ENCODE peak calls at places on chromosome 9, in five cellular contexts. Q, H, R, N and F are unnamed samples.
A peak's percentile ranks its signal among the peaks of the same experiment; 100 is the strongest.

GRCh38 chr9:110835404-110835803 is 166.8 kb downstream of the MUSK start:
- DNase-seq in Q (no peak), H (peak; percentile 40), R (no peak), N (no peak), F (peak; percentile 79)

GRCh38 chr9:16982780-16983179 is 112.3 kb upstream of the BNC2 start:
- DNase-seq in Q (no peak), H (no peak), R (no peak), N (no peak), F (no peak)

GRCh38 chr9:72635197-72635596 is 113.8 kb downstream of the TMC1 start:
- DNase-seq in Q (peak; percentile 91), H (no peak), R (no peak), N (peak; percentile 27), F (no peak)

GRCh38 chr9:68482548-68482947 is 58.1 kb downstream of the TMEM252 start:
- DNase-seq in Q (no peak), H (no peak), R (no peak), N (no peak), F (no peak)

GRCh38 chr9:113589890-113590289 is 126.4 kb downstream of the RGS3 start:
- DNase-seq in Q (no peak), H (no peak), R (peak; percentile 45), N (no peak), F (no peak)

GRCh38 chr9:124894741-124895170 is 32.8 kb downstream of the ARPC5L start:
- DNase-seq in Q (peak; percentile 37), H (peak; percentile 48), R (peak; percentile 42), N (peak; percentile 55), F (peak; percentile 20)

GRCh38 chr9:1046639-1047604 is 3.2 kb upstream of the DMRT2 start:
- DNase-seq in Q (no peak), H (no peak), R (no peak), N (no peak), F (no peak)

GRCh38 chr9:124384849-124385248 is 30.4 kb downstream of the PSMB7 start:
- DNase-seq in Q (no peak), H (no peak), R (no peak), N (no peak), F (no peak)

GRCh38 chr9:86185872-86186271 is 73.6 kb downstream of the C9orf153 start:
- DNase-seq in Q (no peak), H (peak; percentile 4), R (no peak), N (no peak), F (no peak)

GRCh38 chr9:101536938-101537337 is 3.3 kb downstream of the RNF20 start:
- DNase-seq in Q (no peak), H (peak; percentile 25), R (peak; percentile 39), N (peak; percentile 65), F (peak; percentile 19)

GRCh38 chr9:34591091-34591910 is 1.8 kb upstream of the CNTFR start:
- DNase-seq in Q (peak; percentile 74), H (peak; percentile 61), R (peak; percentile 89), N (peak; percentile 93), F (peak; percentile 32)

GRCh38 chr9:137804908-137805356 is 72.7 kb upstream of the CACNA1B start:
- DNase-seq in Q (no peak), H (peak; percentile 12), R (no peak), N (no peak), F (no peak)

GRCh38 chr9:120985759-120986353 is 59.3 kb upstream of the TRAF1 start:
- DNase-seq in Q (peak; percentile 42), H (peak; percentile 53), R (peak; percentile 56), N (peak; percentile 75), F (peak; percentile 46)

GRCh38 chr9:37617837-37618236 is 25.4 kb upstream of the TOMM5 start:
- DNase-seq in Q (no peak), H (peak; percentile 0), R (peak; percentile 19), N (peak; percentile 92), F (no peak)

GRCh38 chr9:37454238-37454637 is 11.0 kb downstream of the ZBTB5 start:
- DNase-seq in Q (no peak), H (no peak), R (no peak), N (no peak), F (no peak)

GRCh38 chr9:72960446-72960845 is 7.6 kb upstream of the ALDH1A1 start:
- DNase-seq in Q (no peak), H (no peak), R (no peak), N (no peak), F (no peak)

GRCh38 chr9:113687680-113688371 is 188.3 kb upstream of the ZNF618 start:
- DNase-seq in Q (no peak), H (no peak), R (peak; percentile 54), N (peak; percentile 44), F (no peak)

GRCh38 chr9:97293827-97294226 is 13.6 kb upstream of the CCDC180 start:
- DNase-seq in Q (no peak), H (no peak), R (no peak), N (no peak), F (no peak)
- H3K4me3 ChIP-seq in Q (no peak overlapping the region), H (no peak overlapping the region), R (no peak overlapping the region), N (no peak overlapping the region), F (no peak overlapping the region)

DNA sequence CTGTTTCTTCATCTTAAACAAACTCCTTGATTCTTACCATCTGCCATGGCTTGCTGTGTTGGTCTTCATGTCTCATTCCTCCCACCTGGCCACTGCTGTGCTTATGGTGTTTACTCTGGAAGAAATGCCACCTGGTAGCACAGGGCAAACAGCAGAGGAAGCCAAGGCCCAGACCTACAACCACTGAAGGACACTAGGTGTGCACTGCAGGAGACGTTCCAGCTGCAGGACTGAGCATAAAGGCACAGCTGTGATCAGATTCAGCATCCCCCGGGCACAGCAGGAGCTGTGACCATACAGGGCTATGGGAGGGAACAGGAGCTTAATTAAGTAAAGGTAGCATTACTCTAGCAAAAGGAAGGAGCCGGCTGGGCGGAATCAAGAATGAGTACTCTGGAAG is 12.6 kb upstream of the GNAQ start:
- DNase-seq in Q (no peak), H (no peak), R (no peak), N (peak; percentile 32), F (no peak)
- TF ChIP-seq CTCF in Q (no peak), H (no peak), R (no peak), N (no peak), F (no peak)

DNA sequence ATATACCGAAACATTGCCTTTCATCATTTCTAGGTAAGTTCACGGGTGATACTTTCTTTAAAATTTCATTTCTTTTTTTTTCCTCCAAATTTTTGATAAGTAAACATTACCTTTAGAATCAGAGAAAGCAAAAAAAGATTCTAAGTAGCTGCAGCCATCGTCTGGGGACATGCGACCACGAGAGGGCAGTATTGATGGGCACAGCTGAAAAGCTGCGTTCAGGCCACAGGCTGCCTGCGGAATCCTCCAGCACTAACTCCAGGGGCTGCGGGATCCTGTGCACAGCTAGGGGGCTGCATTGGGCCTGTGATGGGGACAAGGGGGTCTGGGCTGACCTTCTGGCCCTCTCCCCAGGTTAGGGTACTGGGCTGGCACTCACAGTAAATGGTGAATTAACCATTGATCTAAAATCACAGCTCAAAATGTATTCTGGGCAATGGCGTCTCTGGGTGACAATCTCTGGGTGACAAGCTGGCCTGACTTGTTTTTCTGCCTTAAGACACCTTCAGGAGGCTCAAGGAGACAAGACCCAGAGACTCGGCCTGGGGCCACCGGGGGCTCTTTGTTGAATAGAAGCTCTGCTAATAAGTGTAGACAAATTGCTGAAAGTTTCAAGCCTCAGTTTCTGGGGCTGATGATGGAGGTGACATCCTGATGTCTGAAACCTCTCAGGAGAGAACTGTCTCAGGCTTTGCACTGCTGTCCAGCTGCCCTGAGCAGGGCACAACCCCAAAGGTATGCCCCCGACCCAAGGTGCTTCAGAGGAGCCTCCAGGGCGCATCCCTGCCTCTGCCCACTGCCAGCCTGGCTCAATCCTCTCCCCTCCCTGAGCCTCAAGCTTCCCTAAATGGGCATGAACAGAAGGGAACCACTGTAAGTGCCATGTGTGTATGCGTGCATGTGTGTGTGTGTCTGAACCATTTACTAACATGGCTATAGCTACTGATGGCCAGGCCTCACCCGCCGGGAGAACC is 44.3 kb upstream of the SARDH start:
- DNase-seq in Q (peak; percentile 55), H (peak; percentile 56), R (peak; percentile 88), N (peak; percentile 89), F (peak; percentile 48)
- H3K4me3 ChIP-seq in Q (no peak overlapping the region), H (no peak overlapping the region), R (no peak overlapping the region), N (no peak overlapping the region), F (no peak overlapping the region)

GRCh38 chr9:98974994-98975712 is 31.4 kb downstream of the COL15A1 start:
- DNase-seq in Q (peak; percentile 72), H (peak; percentile 68), R (peak; percentile 89), N (peak; percentile 91), F (peak; percentile 68)
- TF ChIP-seq CTCF in Q (peak; percentile 97), H (peak; percentile 99), R (peak; percentile 94), N (peak; percentile 92), F (peak; percentile 100)